ENCODE peak calls at places on chromosomes 16 and 17, in seven cellular contexts. J, E, T, X, H, G and Y are unnamed samples.

GRCh38 chr16:70679653-70680494 is 6.0 kb downstream of the MTSS2 start:
- DNase-seq in J (no peak), E (no peak), G (no peak), H (peak; percentile 40), T (no peak), X (no peak), Y (no peak)

GRCh38 chr17:11304568-11304967 is 63.6 kb downstream of the SHISA6 start:
- DNase-seq in T (no peak), J (no peak), E (no peak), G (no peak), H (no peak), X (no peak), Y (no peak)

GRCh38 chr17:80737106-80738019 is 192.7 kb downstream of the RPTOR start:
- DNase-seq in J (peak; percentile 81), T (no peak), E (no peak), G (no peak), H (peak; percentile 66), X (no peak), Y (no peak)

GRCh38 chr17:48995871-48996695 is 1.1 kb upstream of the IGF2BP1 start:
- DNase-seq in T (no peak), G (no peak), H (no peak), J (no peak), E (no peak), X (no peak), Y (no peak)

GRCh38 chr17:608911-609882 is 105.4 kb downstream of the VPS53 start:
- DNase-seq in J (peak; percentile 30), G (no peak), X (no peak), T (no peak), H (no peak), E (peak; percentile 61), Y (no peak)

GRCh38 chr16:19291459-19291858 is 5.9 kb downstream of the CLEC19A start:
- DNase-seq in T (no peak), X (no peak), G (no peak), J (no peak), E (no peak), H (no peak), Y (no peak)

GRCh38 chr17:57561072-57561861 is 183.8 kb downstream of the CCDC182 start:
- DNase-seq in J (no peak), X (no peak), T (no peak), H (no peak), E (no peak), G (no peak), Y (no peak)

GRCh38 chr16:71628810-71629209 is 2.8 kb downstream of the MARVELD3 start:
- DNase-seq in H (no peak), T (peak; percentile 34), X (no peak), J (no peak), G (no peak), E (no peak), Y (no peak)

GRCh38 chr16:58459344-58460218 is 40.4 kb upstream of the NDRG4 start:
- DNase-seq in H (no peak), J (no peak), X (no peak), T (peak; percentile 56), G (no peak), E (peak; percentile 11), Y (no peak)

GRCh38 chr17:40364121-40364861 is at the start of gene GJD3:
- DNase-seq in T (no peak), E (no peak), X (no peak), J (no peak), G (no peak), H (no peak), Y (no peak)

GRCh38 chr17:66602659-66603363 is 232.1 kb upstream of the CACNG5 start:
- DNase-seq in H (no peak), J (no peak), G (no peak), T (peak; percentile 18), X (no peak), E (peak; percentile 21), Y (no peak)

DNA sequence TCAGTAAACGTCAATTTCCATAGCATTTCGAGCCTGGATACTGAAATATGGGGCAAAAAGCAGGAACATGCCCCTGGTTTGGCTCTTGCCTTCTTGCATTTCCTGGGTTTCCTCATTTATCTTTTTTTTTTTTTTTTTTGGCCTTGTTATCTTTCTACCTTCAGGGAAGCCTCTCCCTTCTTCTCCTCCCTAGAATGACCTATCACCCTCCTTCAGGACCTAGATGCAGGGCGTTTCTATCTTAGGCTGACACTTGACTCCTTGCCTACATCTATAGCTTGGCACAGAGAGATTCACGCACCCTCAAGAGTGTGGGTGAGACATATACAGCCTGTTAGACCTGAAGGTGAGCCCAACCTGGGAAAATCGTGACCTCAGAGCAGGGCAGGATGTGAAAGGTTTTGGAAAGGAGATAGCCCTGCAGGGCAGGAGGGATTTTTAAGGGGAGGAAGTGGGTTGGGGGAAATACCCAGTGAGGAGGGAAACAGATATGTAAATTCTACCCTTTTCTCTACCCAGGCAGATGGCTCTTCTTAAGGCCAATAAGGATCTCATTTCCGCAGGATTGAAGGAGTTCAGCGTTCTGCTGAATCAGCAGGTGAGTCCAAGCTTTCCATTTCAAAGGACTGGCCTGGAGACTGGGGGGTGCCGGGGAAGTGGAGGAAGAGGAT is at the start of gene AHSP:
- DNase-seq in H (no peak), T (no peak), E (no peak), J (no peak), X (no peak), G (no peak), Y (no peak)
- H3K4me3 ChIP-seq in H (peak within 1 kb of the TSS; percentile 44), T (no peak within 1 kb of the TSS), E (peak within 1 kb of the TSS; percentile 28), J (no peak within 1 kb of the TSS), X (no peak within 1 kb of the TSS), G (peak within 1 kb of the TSS; percentile 45), Y (no peak within 1 kb of the TSS)

DNA sequence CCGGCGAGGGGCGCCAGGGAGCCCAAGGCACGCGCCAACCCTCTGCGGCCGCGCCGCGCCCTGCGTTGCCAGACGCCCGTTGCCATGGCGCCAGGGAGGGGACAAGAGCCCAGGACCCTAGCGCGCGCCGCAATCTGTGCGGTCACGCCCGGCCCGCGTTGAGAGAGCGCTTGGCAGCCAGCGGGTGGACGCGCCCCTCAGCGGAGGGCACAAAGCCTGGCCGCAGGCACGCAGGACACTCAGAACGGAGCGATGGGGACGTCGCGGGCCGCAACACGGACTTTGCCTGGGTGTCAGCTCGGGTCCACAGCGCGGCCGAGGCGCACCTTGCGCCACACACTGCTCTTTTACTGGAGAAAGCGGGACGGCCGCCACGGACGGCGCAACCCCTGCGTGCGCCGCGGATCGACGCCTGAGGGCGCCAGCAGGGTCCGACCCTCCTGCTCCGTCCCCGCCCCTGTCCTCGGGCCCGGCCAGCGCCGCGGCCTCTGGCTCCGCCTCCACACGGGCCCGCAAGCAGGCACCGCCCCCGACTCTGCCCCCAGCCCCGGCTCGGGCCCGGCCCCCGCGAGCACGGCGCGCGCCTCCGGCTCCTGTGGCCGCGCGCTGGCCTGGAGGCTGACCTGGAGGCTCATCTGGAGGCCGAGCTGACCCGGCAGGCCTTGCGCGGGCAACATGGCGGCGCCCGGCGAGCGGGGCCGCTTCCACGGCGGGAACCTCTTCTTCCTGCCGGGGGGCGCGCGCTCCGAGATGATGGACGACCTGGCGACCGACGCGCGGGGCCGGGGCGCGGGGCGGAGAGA is at the start of gene GFER:
- DNase-seq in J (peak; percentile 43), E (peak; percentile 94), H (peak; percentile 93), G (peak; percentile 72), T (peak; percentile 82), X (no peak), Y (peak; percentile 52)
- TF ChIP-seq CTCF in J (peak; percentile 53), E (peak; percentile 18), H (peak; percentile 58), G (peak; percentile 44), T (peak; percentile 35), X (peak; percentile 50), Y (peak; percentile 22)

GRCh38 chr16:24002619-24003018 is 166.8 kb downstream of the PRKCB start:
- DNase-seq in E (no peak), T (no peak), H (no peak), X (no peak), J (no peak), G (no peak), Y (no peak)
- H3K4me3 ChIP-seq in E (no peak overlapping the region), T (no peak overlapping the region), H (no peak overlapping the region), X (no peak overlapping the region), J (no peak overlapping the region), G (no peak overlapping the region), Y (no peak overlapping the region)

GRCh38 chr16:67302076-67302475 is 22.7 kb downstream of the PLEKHG4 start:
- DNase-seq in H (no peak), G (no peak), T (no peak), E (no peak), X (no peak), J (no peak), Y (no peak)

GRCh38 chr16:67301080-67301757 is 21.9 kb downstream of the PLEKHG4 start:
- DNase-seq in J (no peak), H (no peak), T (no peak), E (no peak), X (no peak), G (no peak), Y (no peak)

GRCh38 chr16:67302882-67303434 is 23.6 kb downstream of the KCTD19 start:
- DNase-seq in X (no peak), H (no peak), G (no peak), J (no peak), E (no peak), T (no peak), Y (no peak)

GRCh38 chr16:67304006-67304405 is 22.5 kb downstream of the KCTD19 start:
- DNase-seq in E (peak; percentile 35), G (no peak), X (no peak), H (no peak), T (no peak), J (no peak), Y (peak; percentile 5)

GRCh38 chr16:67305216-67306071 is 21.1 kb downstream of the KCTD19 start:
- DNase-seq in T (no peak), G (no peak), J (no peak), X (no peak), E (peak; percentile 27), H (no peak), Y (no peak)
- TF ChIP-seq CTCF in T (no peak), G (no peak), J (peak; percentile 2), X (no peak), E (no peak), H (no peak), Y (no peak)